ENCODE peak calls at places on chromosomes 4 and X, in five cellular contexts. One of them, this sample, is unnamed.

GRCh38 chr4:10524196-10524833 is 67.1 kb upstream of the ZNF518B start:
- DNase-seq in tibial artery: peak
- DNase-seq in BJ: no peak
- DNase-seq in epithelial cell of esophagus: peak
- DNase-seq in foreskin fibroblast: no peak
- DNase-seq in this sample: no peak

GRCh38 chrX:23525531-23525930 is 141.8 kb upstream of the PRDX4 start:
- DNase-seq in tibial artery: no peak
- DNase-seq in foreskin fibroblast: no peak
- DNase-seq in epithelial cell of esophagus: peak
- DNase-seq in BJ: no peak
- DNase-seq in this sample: no peak

GRCh38 chrX:130009658-130010223 is 27.3 kb downstream of the BCORL1 start:
- DNase-seq in epithelial cell of esophagus: no peak
- DNase-seq in tibial artery: no peak
- DNase-seq in foreskin fibroblast: no peak
- DNase-seq in BJ: no peak
- DNase-seq in this sample: no peak

GRCh38 chr4:71210831-71211230 is 128.0 kb upstream of the SLC4A4 start:
- DNase-seq in epithelial cell of esophagus: no peak
- DNase-seq in foreskin fibroblast: no peak
- DNase-seq in tibial artery: no peak
- DNase-seq in BJ: no peak
- DNase-seq in this sample: no peak

GRCh38 chrX:16610121-16610565 is 39.8 kb upstream of the S100G start:
- DNase-seq in tibial artery: no peak
- DNase-seq in BJ: peak
- DNase-seq in foreskin fibroblast: peak
- DNase-seq in epithelial cell of esophagus: peak
- DNase-seq in this sample: no peak

GRCh38 chr4:184097240-184097619 is 120.4 kb downstream of the ENPP6 start:
- DNase-seq in epithelial cell of esophagus: no peak
- DNase-seq in BJ: no peak
- DNase-seq in tibial artery: peak
- DNase-seq in foreskin fibroblast: no peak
- DNase-seq in this sample: no peak

GRCh38 chr4:128979934-128980333 is 113.4 kb downstream of the SCLT1 start:
- DNase-seq in BJ: peak
- DNase-seq in tibial artery: no peak
- DNase-seq in foreskin fibroblast: peak
- DNase-seq in epithelial cell of esophagus: peak
- DNase-seq in this sample: peak

GRCh38 chrX:152733261-152733975 is at the start of the genes CSAG1 and MAGEA12:
- DNase-seq in epithelial cell of esophagus: no peak
- DNase-seq in BJ: no peak
- DNase-seq in foreskin fibroblast: no peak
- DNase-seq in tibial artery: no peak
- DNase-seq in this sample: no peak

GRCh38 chr4:41144812-41145211 is 69.5 kb downstream of the APBB2 start:
- DNase-seq in foreskin fibroblast: peak
- DNase-seq in BJ: no peak
- DNase-seq in epithelial cell of esophagus: peak
- DNase-seq in tibial artery: no peak
- DNase-seq in this sample: no peak

GRCh38 chr4:62070291-62070852 is 870.2 kb downstream of the ADGRL3 start:
- DNase-seq in tibial artery: no peak
- DNase-seq in epithelial cell of esophagus: no peak
- DNase-seq in BJ: no peak
- DNase-seq in foreskin fibroblast: no peak
- DNase-seq in this sample: no peak

GRCh38 chrX:103687073-103687695 is 685 bp upstream of the MORF4L2 start:
- DNase-seq in epithelial cell of esophagus: peak
- DNase-seq in BJ: no peak
- DNase-seq in tibial artery: peak
- DNase-seq in foreskin fibroblast: peak
- DNase-seq in this sample: no peak

DNA sequence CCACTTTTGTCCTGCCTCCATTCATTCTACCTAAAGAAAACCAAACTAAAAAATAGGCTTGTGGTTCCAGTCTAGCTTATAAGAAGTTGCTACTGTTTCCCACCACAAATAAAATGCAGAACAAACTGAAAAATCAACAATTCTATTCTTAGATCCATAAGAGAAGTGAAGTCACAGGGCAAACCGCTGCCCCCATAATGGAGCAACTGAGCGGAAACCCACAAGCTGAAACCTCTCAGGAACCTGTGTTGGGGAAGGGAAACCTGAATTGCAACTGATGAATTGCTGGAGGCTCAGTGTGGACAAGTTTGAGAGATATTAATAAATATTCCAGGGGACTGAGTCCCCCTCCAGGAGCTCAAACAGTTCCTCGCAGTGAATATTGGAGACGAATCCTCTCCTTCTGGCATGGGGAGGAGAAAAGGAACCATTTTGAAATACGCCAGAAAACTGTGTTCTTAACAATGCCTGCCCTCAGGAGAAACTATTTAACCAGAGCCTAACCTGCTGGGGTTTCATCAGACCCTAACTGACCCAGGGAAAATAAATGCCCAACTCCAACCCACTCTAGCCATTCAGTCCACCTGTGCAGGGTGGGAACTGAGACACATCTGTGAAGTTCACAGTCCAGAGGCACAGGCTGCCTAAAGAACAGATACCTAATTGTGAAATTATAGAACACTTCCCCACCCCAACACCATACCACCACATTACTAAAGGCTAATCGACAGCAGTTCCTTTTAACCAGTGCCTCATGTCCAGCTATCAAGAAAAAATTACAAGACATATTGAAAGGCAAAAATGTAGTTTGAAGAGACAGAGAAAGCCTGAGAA is 22.8 kb upstream of the SH3RF1 start:
- DNase-seq in foreskin fibroblast: no peak
- DNase-seq in BJ: no peak
- DNase-seq in epithelial cell of esophagus: no peak
- DNase-seq in tibial artery: no peak
- DNase-seq in this sample: no peak
- TF ChIP-seq CTCF in foreskin fibroblast: no peak
- TF ChIP-seq CTCF in BJ: no peak
- TF ChIP-seq CTCF in epithelial cell of esophagus: no peak
- TF ChIP-seq CTCF in tibial artery: no peak
- TF ChIP-seq CTCF in this sample: no peak

GRCh38 chr4:118265312-118266144 is 87.3 kb downstream of the PRSS12 start:
- DNase-seq in epithelial cell of esophagus: peak
- DNase-seq in foreskin fibroblast: peak
- DNase-seq in BJ: no peak
- DNase-seq in tibial artery: no peak
- DNase-seq in this sample: no peak
- H3K4me3 ChIP-seq in epithelial cell of esophagus: peak
- H3K4me3 ChIP-seq in foreskin fibroblast: peak
- H3K4me3 ChIP-seq in BJ: peak
- H3K4me3 ChIP-seq in tibial artery: peak
- H3K4me3 ChIP-seq in this sample: peak

GRCh38 chr4:140861359-140862181 is 105.4 kb upstream of the TBC1D9 start:
- DNase-seq in epithelial cell of esophagus: peak
- DNase-seq in foreskin fibroblast: peak
- DNase-seq in tibial artery: peak
- DNase-seq in BJ: peak
- DNase-seq in this sample: peak
- TF ChIP-seq CTCF in epithelial cell of esophagus: peak
- TF ChIP-seq CTCF in foreskin fibroblast: peak
- TF ChIP-seq CTCF in tibial artery: peak
- TF ChIP-seq CTCF in BJ: peak
- TF ChIP-seq CTCF in this sample: peak

GRCh38 chr4:7971881-7972500 is 32.3 kb upstream of the AFAP1 start:
- DNase-seq in epithelial cell of esophagus: peak
- DNase-seq in foreskin fibroblast: no peak
- DNase-seq in tibial artery: no peak
- DNase-seq in BJ: no peak
- DNase-seq in this sample: no peak
- H3K4me3 ChIP-seq in epithelial cell of esophagus: no peak
- H3K4me3 ChIP-seq in foreskin fibroblast: no peak
- H3K4me3 ChIP-seq in tibial artery: no peak
- H3K4me3 ChIP-seq in BJ: no peak
- H3K4me3 ChIP-seq in this sample: no peak

This sample was measured in epithelial cell of proximal tubule.